ENCODE peak calls at places on chromosomes 4 and X, in six cellular contexts. N, U, R, H, E and W are unnamed samples.

GRCh38 chr4:174808119-174808518 is 20.9 kb downstream of the GLRA3 start:
- DNase-seq in R (peak), N (no peak), E (no peak), U (no peak), H (no peak), W (no peak)

GRCh38 chrX:112642349-112642748 is 37.4 kb downstream of the LHFPL1 start:
- DNase-seq in U (peak), N (peak), R (peak), E (peak), H (peak), W (peak)

GRCh38 chrX:110180928-110181310 is 137.0 kb downstream of the AMMECR1 start:
- DNase-seq in U (no peak), N (peak), E (peak), H (no peak), R (peak), W (no peak)

GRCh38 chrX:19514791-19515614 is at the start of gene MAP3K15:
- DNase-seq in E (peak), R (peak), H (peak), U (peak), N (no peak), W (peak)

GRCh38 chr4:13386405-13387107 is 97.6 kb downstream of the RAB28 start:
- DNase-seq in U (no peak), H (no peak), R (no peak), E (no peak), N (no peak), W (no peak)

GRCh38 chrX:40746536-40746935 is 11.2 kb upstream of the MED14 start:
- DNase-seq in N (no peak), E (no peak), R (no peak), U (no peak), H (no peak), W (no peak)

GRCh38 chr4:186780291-186781031 is 56.8 kb upstream of the FAT1 start:
- DNase-seq in U (no peak), E (no peak), R (no peak), N (no peak), H (no peak), W (no peak)

GRCh38 chr4:168923526-168924194 is 86.4 kb downstream of the CBR4 start:
- DNase-seq in E (peak), H (peak), U (peak), N (peak), R (peak), W (no peak)

GRCh38 chrX:132401935-132402334 is 86.9 kb downstream of the MBNL3 start:
- DNase-seq in E (no peak), N (peak), R (no peak), U (no peak), H (peak), W (no peak)

GRCh38 chr4:55013431-55013955 is 111.9 kb downstream of the KDR start:
- DNase-seq in E (no peak), R (no peak), U (no peak), H (no peak), N (no peak), W (no peak)

GRCh38 chrX:30690330-30690729 is 37.1 kb downstream of the GK start:
- DNase-seq in H (no peak), E (no peak), R (no peak), N (no peak), U (no peak), W (no peak)

GRCh38 chr4:77699731-77700210 is 94.2 kb downstream of the CXCL13 start:
- DNase-seq in N (peak), R (peak), H (peak), U (no peak), E (peak), W (no peak)

GRCh38 chr4:108473163-108473720 is 147.1 kb upstream of the RPL34 start:
- DNase-seq in H (no peak), U (no peak), E (no peak), N (no peak), R (no peak), W (no peak)

GRCh38 chrX:82092307-82092706 is 890.4 kb downstream of the SH3BGRL start:
- DNase-seq in N (no peak), E (no peak), R (no peak), U (no peak), H (no peak), W (no peak)

GRCh38 chr4:7666011-7666410 is 231.3 kb upstream of the PSAPL1 start:
- DNase-seq in R (no peak), N (no peak), U (no peak), E (no peak), H (no peak), W (no peak)

GRCh38 chr4:1009647-1010521 is 1.5 kb upstream of the FGFRL1 start:
- DNase-seq in E (peak), H (peak), N (peak), R (peak), U (peak), W (peak)

GRCh38 chrX:120235284-120235683 is 15.3 kb upstream of the ZBTB33 start:
- DNase-seq in E (peak), U (no peak), N (no peak), R (no peak), H (no peak), W (no peak)

GRCh38 chrX:64975491-64975890 is 759 bp downstream of the ZC4H2 start:
- DNase-seq in H (peak), U (peak), N (no peak), R (peak), E (peak), W (peak)

GRCh38 chr4:93764647-93765246 is 63.8 kb upstream of the ATOH1 start:
- DNase-seq in N (peak), E (no peak), R (peak), U (no peak), H (peak), W (no peak)

GRCh38 chr4:5561286-5561685 is 147.1 kb downstream of the EVC2 start:
- DNase-seq in R (no peak), H (no peak), E (no peak), N (no peak), U (no peak), W (no peak)

GRCh38 chr4:700587-701264 is 4.9 kb upstream of the PCGF3 start:
- DNase-seq in H (no peak), N (no peak), U (no peak), R (no peak), E (no peak), W (no peak)

GRCh38 chr4:184664445-184665210 is 15.1 kb downstream of the PRIMPOL start:
- DNase-seq in E (peak), U (no peak), N (no peak), H (peak), R (peak), W (no peak)

GRCh38 chr4:144547678-144548298 is 98.2 kb upstream of the HHIP start:
- DNase-seq in U (no peak), N (no peak), E (no peak), R (no peak), H (no peak), W (no peak)

GRCh38 chr4:17142232-17142711 is 243.8 kb upstream of the LDB2 start:
- DNase-seq in U (no peak), R (peak), E (no peak), N (no peak), H (peak), W (no peak)